ENCODE peak calls at places on chromosome 11, in eight cellular contexts. One of them, this sample, is unnamed.

GRCh38 chr11:19200410-19201201 is 1.2 kb downstream of the CSRP3 start:
- DNase-seq in A549: no peak
- DNase-seq in activated B cell treated with CpG ODN at 0.5 μM for 24 hours: no peak
- DNase-seq in GM20000: no peak
- DNase-seq in neural progenitor cell: no peak
- DNase-seq in BE2C: no peak
- DNase-seq in AG09319: no peak
- DNase-seq in neural crest cell: no peak
- DNase-seq in this sample: no peak

GRCh38 chr11:18230859-18231258 is 5.7 kb downstream of the SAA4 start:
- DNase-seq in GM20000: no peak
- DNase-seq in AG09319: no peak
- DNase-seq in neural crest cell: no peak
- DNase-seq in BE2C: no peak
- DNase-seq in A549: no peak
- DNase-seq in activated B cell treated with CpG ODN at 0.5 μM for 24 hours: no peak
- DNase-seq in neural progenitor cell: no peak
- DNase-seq in this sample: no peak

GRCh38 chr11:1084561-1085439 is 10.1 kb downstream of the MUC2 start:
- DNase-seq in neural progenitor cell: no peak
- DNase-seq in A549: no peak
- DNase-seq in AG09319: no peak
- DNase-seq in GM20000: no peak
- DNase-seq in activated B cell treated with CpG ODN at 0.5 μM for 24 hours: no peak
- DNase-seq in neural crest cell: no peak
- DNase-seq in BE2C: no peak
- DNase-seq in this sample: no peak

GRCh38 chr11:79185351-79185750 is 255.5 kb downstream of the TENM4 start:
- DNase-seq in activated B cell treated with CpG ODN at 0.5 μM for 24 hours: no peak
- DNase-seq in neural progenitor cell: no peak
- DNase-seq in GM20000: no peak
- DNase-seq in neural crest cell: no peak
- DNase-seq in BE2C: no peak
- DNase-seq in A549: no peak
- DNase-seq in AG09319: no peak
- DNase-seq in this sample: no peak

GRCh38 chr11:833114-833791 is 501 bp downstream of the CD151 start:
- DNase-seq in neural progenitor cell: peak; percentile 67
- DNase-seq in AG09319: no peak
- DNase-seq in neural crest cell: no peak
- DNase-seq in GM20000: peak; percentile 77
- DNase-seq in BE2C: peak; percentile 47
- DNase-seq in A549: no peak
- DNase-seq in activated B cell treated with CpG ODN at 0.5 μM for 24 hours: peak; percentile 52
- DNase-seq in this sample: peak; percentile 44

GRCh38 chr11:73661035-73661628 is 14.8 kb downstream of the PLEKHB1 start:
- DNase-seq in neural crest cell: peak; percentile 99
- DNase-seq in AG09319: peak; percentile 49
- DNase-seq in A549: peak; percentile 99
- DNase-seq in GM20000: peak; percentile 93
- DNase-seq in activated B cell treated with CpG ODN at 0.5 μM for 24 hours: peak; percentile 85
- DNase-seq in neural progenitor cell: peak; percentile 95
- DNase-seq in BE2C: peak; percentile 94
- DNase-seq in this sample: peak; percentile 96

GRCh38 chr11:69665669-69666068 is 9.5 kb downstream of the LTO1 start:
- DNase-seq in GM20000: no peak
- DNase-seq in neural crest cell: no peak
- DNase-seq in activated B cell treated with CpG ODN at 0.5 μM for 24 hours: no peak
- DNase-seq in neural progenitor cell: no peak
- DNase-seq in BE2C: no peak
- DNase-seq in A549: no peak
- DNase-seq in AG09319: no peak
- DNase-seq in this sample: no peak

GRCh38 chr11:2527621-2528291 is 82.9 kb downstream of the KCNQ1 start:
- DNase-seq in neural progenitor cell: no peak
- DNase-seq in activated B cell treated with CpG ODN at 0.5 μM for 24 hours: peak; percentile 17
- DNase-seq in GM20000: no peak
- DNase-seq in BE2C: peak; percentile 1
- DNase-seq in AG09319: no peak
- DNase-seq in A549: no peak
- DNase-seq in neural crest cell: no peak
- DNase-seq in this sample: no peak

GRCh38 chr11:66996609-66997273 is 21.6 kb downstream of the C11orf86 start:
- DNase-seq in neural progenitor cell: no peak
- DNase-seq in activated B cell treated with CpG ODN at 0.5 μM for 24 hours: no peak
- DNase-seq in A549: no peak
- DNase-seq in AG09319: no peak
- DNase-seq in neural crest cell: no peak
- DNase-seq in GM20000: no peak
- DNase-seq in BE2C: no peak
- DNase-seq in this sample: no peak

GRCh38 chr11:13336246-13336873 is 58.8 kb downstream of the BMAL1 start:
- DNase-seq in neural progenitor cell: no peak
- DNase-seq in BE2C: no peak
- DNase-seq in GM20000: no peak
- DNase-seq in neural crest cell: no peak
- DNase-seq in activated B cell treated with CpG ODN at 0.5 μM for 24 hours: no peak
- DNase-seq in AG09319: no peak
- DNase-seq in A549: no peak
- DNase-seq in this sample: no peak

DNA sequence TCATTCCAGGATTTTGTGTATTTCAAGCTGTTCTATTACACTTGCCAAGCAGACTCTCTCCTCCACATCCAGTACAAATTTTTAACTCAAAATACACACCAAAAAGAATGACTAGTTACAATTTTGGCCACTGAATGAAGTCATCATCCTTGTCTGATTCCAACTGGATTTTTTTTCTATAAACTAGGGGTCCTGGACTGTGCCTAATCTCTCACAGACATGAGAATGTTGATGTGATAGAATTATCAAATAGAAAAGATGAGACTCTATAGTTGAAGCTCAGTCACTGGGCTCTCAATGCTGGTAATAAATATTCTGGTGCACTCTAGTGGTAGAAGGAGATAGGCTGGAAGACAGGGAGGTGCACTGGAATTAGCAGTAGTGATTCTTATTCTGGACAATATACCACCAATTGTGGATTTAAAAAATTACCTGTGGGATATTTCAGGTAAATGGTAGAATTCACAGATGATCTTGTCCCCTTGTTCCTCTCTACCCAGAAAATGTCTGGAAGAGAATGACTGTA is 85.7 kb downstream of the FANCF start:
- DNase-seq in AG09319: no peak
- DNase-seq in neural progenitor cell: peak; percentile 46
- DNase-seq in BE2C: no peak
- DNase-seq in activated B cell treated with CpG ODN at 0.5 μM for 24 hours: no peak
- DNase-seq in GM20000: no peak
- DNase-seq in neural crest cell: no peak
- DNase-seq in A549: no peak
- DNase-seq in this sample: no peak
- TF ChIP-seq CTCF in AG09319: peak; percentile 80
- TF ChIP-seq CTCF in neural progenitor cell: peak; percentile 70
- TF ChIP-seq CTCF in BE2C: peak; percentile 66
- TF ChIP-seq CTCF in activated B cell treated with CpG ODN at 0.5 μM for 24 hours: no peak
- TF ChIP-seq CTCF in GM20000: no peak
- TF ChIP-seq CTCF in neural crest cell: peak; percentile 79
- TF ChIP-seq CTCF in A549: peak; percentile 21
- TF ChIP-seq CTCF in this sample: peak; percentile 58

GRCh38 chr11:9460322-9461067 is at the start of gene ZNF143:
- DNase-seq in BE2C: peak; percentile 96
- DNase-seq in AG09319: peak; percentile 100
- DNase-seq in activated B cell treated with CpG ODN at 0.5 μM for 24 hours: peak; percentile 99
- DNase-seq in A549: peak; percentile 97
- DNase-seq in GM20000: peak; percentile 95
- DNase-seq in neural crest cell: peak; percentile 99
- DNase-seq in neural progenitor cell: peak; percentile 100
- DNase-seq in this sample: peak; percentile 99

GRCh38 chr11:9462806-9463537 is 2.2 kb downstream of the ZNF143 start:
- DNase-seq in neural progenitor cell: no peak
- DNase-seq in A549: no peak
- DNase-seq in BE2C: no peak
- DNase-seq in activated B cell treated with CpG ODN at 0.5 μM for 24 hours: no peak
- DNase-seq in neural crest cell: no peak
- DNase-seq in GM20000: no peak
- DNase-seq in AG09319: no peak
- DNase-seq in this sample: no peak

GRCh38 chr11:9461760-9462134 is 935 bp downstream of the ZNF143 start:
- DNase-seq in AG09319: no peak
- DNase-seq in activated B cell treated with CpG ODN at 0.5 μM for 24 hours: no peak
- DNase-seq in neural progenitor cell: no peak
- DNase-seq in BE2C: no peak
- DNase-seq in neural crest cell: no peak
- DNase-seq in GM20000: no peak
- DNase-seq in A549: peak; percentile 13
- DNase-seq in this sample: no peak

GRCh38 chr11:9461068-9461759 is 402 bp downstream of the ZNF143 start:
- DNase-seq in BE2C: peak; percentile 88
- DNase-seq in GM20000: peak; percentile 90
- DNase-seq in A549: peak; percentile 82
- DNase-seq in neural progenitor cell: peak; percentile 92
- DNase-seq in neural crest cell: peak; percentile 76
- DNase-seq in activated B cell treated with CpG ODN at 0.5 μM for 24 hours: peak; percentile 84
- DNase-seq in AG09319: peak; percentile 81
- DNase-seq in this sample: peak; percentile 68

GRCh38 chr11:9462172-9462799 is 1.5 kb downstream of the ZNF143 start:
- DNase-seq in A549: no peak
- DNase-seq in BE2C: no peak
- DNase-seq in neural progenitor cell: peak; percentile 4
- DNase-seq in neural crest cell: no peak
- DNase-seq in activated B cell treated with CpG ODN at 0.5 μM for 24 hours: no peak
- DNase-seq in AG09319: no peak
- DNase-seq in GM20000: no peak
- DNase-seq in this sample: no peak
- TF ChIP-seq CTCF in A549: no peak
- TF ChIP-seq CTCF in BE2C: no peak
- TF ChIP-seq CTCF in neural progenitor cell: no peak
- TF ChIP-seq CTCF in neural crest cell: no peak
- TF ChIP-seq CTCF in activated B cell treated with CpG ODN at 0.5 μM for 24 hours: no peak
- TF ChIP-seq CTCF in AG09319: no peak
- TF ChIP-seq CTCF in GM20000: no peak
- TF ChIP-seq CTCF in this sample: no peak

GRCh38 chr11:128607819-128608218 is 20.5 kb upstream of the ETS1 start:
- DNase-seq in AG09319: no peak
- DNase-seq in neural progenitor cell: no peak
- DNase-seq in BE2C: no peak
- DNase-seq in GM20000: no peak
- DNase-seq in A549: no peak
- DNase-seq in neural crest cell: no peak
- DNase-seq in activated B cell treated with CpG ODN at 0.5 μM for 24 hours: no peak
- DNase-seq in this sample: no peak

GRCh38 chr11:128604723-128605122 is 17.4 kb upstream of the ETS1 start:
- DNase-seq in A549: no peak
- DNase-seq in neural crest cell: no peak
- DNase-seq in BE2C: no peak
- DNase-seq in activated B cell treated with CpG ODN at 0.5 μM for 24 hours: no peak
- DNase-seq in GM20000: no peak
- DNase-seq in AG09319: no peak
- DNase-seq in neural progenitor cell: no peak
- DNase-seq in this sample: no peak

GRCh38 chr11:128599729-128600128 is 12.4 kb upstream of the ETS1 start:
- DNase-seq in activated B cell treated with CpG ODN at 0.5 μM for 24 hours: no peak
- DNase-seq in neural progenitor cell: no peak
- DNase-seq in BE2C: no peak
- DNase-seq in neural crest cell: no peak
- DNase-seq in GM20000: no peak
- DNase-seq in A549: no peak
- DNase-seq in AG09319: no peak
- DNase-seq in this sample: no peak

GRCh38 chr11:128603003-128603715 is 15.8 kb upstream of the ETS1 start:
- DNase-seq in neural progenitor cell: no peak
- DNase-seq in A549: no peak
- DNase-seq in activated B cell treated with CpG ODN at 0.5 μM for 24 hours: no peak
- DNase-seq in GM20000: no peak
- DNase-seq in neural crest cell: no peak
- DNase-seq in BE2C: no peak
- DNase-seq in AG09319: no peak
- DNase-seq in this sample: no peak

DNA sequence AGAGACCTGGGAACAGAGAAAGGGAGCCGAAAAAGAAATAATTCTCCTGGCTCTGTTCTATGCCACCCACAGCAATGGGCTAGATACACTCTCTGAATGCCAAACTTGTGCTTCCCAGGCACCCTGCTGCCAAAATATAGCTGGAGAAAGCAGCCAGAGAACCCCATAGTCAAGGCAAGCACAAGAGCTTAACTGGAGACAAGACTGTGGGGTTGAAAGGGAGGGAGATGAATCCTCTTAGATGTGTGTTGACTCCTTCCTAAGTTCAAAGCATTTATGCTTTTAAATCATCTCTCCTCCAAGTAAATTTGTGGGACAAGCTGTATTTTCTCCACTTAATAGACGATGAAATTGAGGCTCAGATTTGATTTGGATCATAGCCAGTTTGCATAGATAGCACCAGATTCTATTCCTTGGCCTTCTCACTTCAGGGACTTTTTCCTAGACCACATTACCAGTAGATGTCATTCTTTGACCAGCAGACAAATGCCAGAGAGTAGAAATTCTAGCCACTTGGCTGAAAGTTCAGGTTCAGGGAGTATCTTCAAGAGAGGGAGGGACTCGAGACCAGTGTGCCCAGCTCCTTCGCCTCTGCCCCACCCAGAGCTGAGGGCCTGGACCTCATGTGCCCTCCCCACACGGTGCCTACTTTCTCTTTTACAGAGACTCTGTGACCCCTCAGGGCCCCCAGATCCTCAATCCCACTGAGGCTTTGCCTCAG is 16.6 kb upstream of the ETS1 start:
- DNase-seq in A549: no peak
- DNase-seq in BE2C: no peak
- DNase-seq in neural crest cell: no peak
- DNase-seq in neural progenitor cell: no peak
- DNase-seq in activated B cell treated with CpG ODN at 0.5 μM for 24 hours: no peak
- DNase-seq in AG09319: no peak
- DNase-seq in GM20000: no peak
- DNase-seq in this sample: no peak
- TF ChIP-seq CTCF in A549: no peak
- TF ChIP-seq CTCF in BE2C: peak; percentile 20
- TF ChIP-seq CTCF in neural crest cell: no peak
- TF ChIP-seq CTCF in neural progenitor cell: no peak
- TF ChIP-seq CTCF in activated B cell treated with CpG ODN at 0.5 μM for 24 hours: no peak
- TF ChIP-seq CTCF in AG09319: no peak
- TF ChIP-seq CTCF in GM20000: peak; percentile 34
- TF ChIP-seq CTCF in this sample: no peak

DNA sequence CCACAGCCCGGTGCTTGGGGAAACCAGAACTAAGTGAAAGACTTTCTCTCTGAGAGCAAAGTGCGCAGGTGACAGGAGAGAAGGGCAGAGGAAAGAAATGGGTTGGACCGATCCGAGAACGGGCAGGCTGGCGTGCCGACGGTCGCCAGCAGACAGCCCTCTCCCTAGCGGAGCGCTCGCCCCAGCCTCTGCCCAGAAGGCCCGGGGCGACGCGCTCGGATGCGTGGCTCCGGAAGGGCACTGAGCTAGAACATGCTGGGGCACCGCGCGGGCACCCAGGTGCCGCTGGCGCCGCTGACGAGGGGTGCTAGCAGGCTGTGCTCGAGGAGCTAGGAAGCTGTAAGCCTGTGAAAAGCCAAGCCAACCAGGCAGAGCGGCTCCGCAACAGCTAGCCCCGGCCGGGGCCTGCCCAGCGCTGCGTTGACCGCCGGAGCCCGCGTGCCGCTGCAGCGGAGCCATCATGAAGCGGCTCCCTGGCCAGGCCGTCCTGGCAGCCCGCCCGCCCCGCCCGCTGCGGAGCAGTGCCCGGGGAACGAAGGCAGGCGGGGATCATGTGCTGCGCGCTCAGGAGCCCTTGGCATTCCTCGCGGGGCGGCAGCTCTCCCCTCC is 22.1 kb upstream of the RRAS2 start:
- DNase-seq in AG09319: no peak
- DNase-seq in GM20000: peak; percentile 52
- DNase-seq in A549: peak; percentile 72
- DNase-seq in activated B cell treated with CpG ODN at 0.5 μM for 24 hours: peak; percentile 64
- DNase-seq in BE2C: peak; percentile 55
- DNase-seq in neural progenitor cell: peak; percentile 79
- DNase-seq in neural crest cell: peak; percentile 39
- DNase-seq in this sample: peak; percentile 45
- TF ChIP-seq CTCF in AG09319: no peak
- TF ChIP-seq CTCF in GM20000: no peak
- TF ChIP-seq CTCF in A549: no peak
- TF ChIP-seq CTCF in activated B cell treated with CpG ODN at 0.5 μM for 24 hours: no peak
- TF ChIP-seq CTCF in BE2C: no peak
- TF ChIP-seq CTCF in neural progenitor cell: no peak
- TF ChIP-seq CTCF in neural crest cell: no peak
- TF ChIP-seq CTCF in this sample: no peak